ENCODE peak calls at places on chromosome 16, in nine cellular contexts. One of them, this sample, is unnamed.

GRCh38 chr16:10965440-10966039 is 21.2 kb downstream of the CLEC16A start:
- DNase-seq in heart left ventricle: no peak
- DNase-seq in brain microvascular endothelial cell: no peak
- DNase-seq in OCI-LY7: peak; percentile 30
- DNase-seq in GM23338: no peak
- DNase-seq in kidney: no peak
- DNase-seq in fibroblast of lung: no peak
- DNase-seq in tibial nerve: no peak
- DNase-seq in ovary: no peak
- DNase-seq in this sample: peak; percentile 82

GRCh38 chr16:85296859-85297698 is 184.8 kb upstream of the CIBAR2 start:
- DNase-seq in kidney: no peak
- DNase-seq in fibroblast of lung: no peak
- DNase-seq in heart left ventricle: peak; percentile 47
- DNase-seq in brain microvascular endothelial cell: no peak
- DNase-seq in ovary: no peak
- DNase-seq in GM23338: peak; percentile 71
- DNase-seq in tibial nerve: no peak
- DNase-seq in OCI-LY7: peak; percentile 72
- DNase-seq in this sample: no peak

GRCh38 chr16:29231231-29231630 is 175.3 kb downstream of the NPIPB11 start:
- DNase-seq in brain microvascular endothelial cell: no peak
- DNase-seq in OCI-LY7: no peak
- DNase-seq in heart left ventricle: no peak
- DNase-seq in GM23338: no peak
- DNase-seq in ovary: no peak
- DNase-seq in fibroblast of lung: peak; percentile 24
- DNase-seq in tibial nerve: no peak
- DNase-seq in kidney: no peak
- DNase-seq in this sample: no peak

GRCh38 chr16:31464348-31464769 is 5.1 kb downstream of the ARMC5 start:
- DNase-seq in fibroblast of lung: no peak
- DNase-seq in GM23338: no peak
- DNase-seq in kidney: peak; percentile 74
- DNase-seq in heart left ventricle: no peak
- DNase-seq in tibial nerve: no peak
- DNase-seq in brain microvascular endothelial cell: no peak
- DNase-seq in ovary: no peak
- DNase-seq in OCI-LY7: no peak
- DNase-seq in this sample: no peak

GRCh38 chr16:17173134-17173729 is 297.5 kb downstream of the XYLT1 start:
- DNase-seq in OCI-LY7: peak; percentile 8
- DNase-seq in ovary: no peak
- DNase-seq in GM23338: no peak
- DNase-seq in heart left ventricle: peak; percentile 39
- DNase-seq in tibial nerve: peak; percentile 18
- DNase-seq in kidney: no peak
- DNase-seq in fibroblast of lung: peak; percentile 85
- DNase-seq in brain microvascular endothelial cell: no peak
- DNase-seq in this sample: no peak

GRCh38 chr16:85206472-85207356 is 94.4 kb upstream of the CIBAR2 start:
- DNase-seq in kidney: peak; percentile 92
- DNase-seq in OCI-LY7: no peak
- DNase-seq in heart left ventricle: peak; percentile 77
- DNase-seq in brain microvascular endothelial cell: no peak
- DNase-seq in tibial nerve: no peak
- DNase-seq in GM23338: peak; percentile 62
- DNase-seq in fibroblast of lung: peak; percentile 56
- DNase-seq in ovary: peak; percentile 85
- DNase-seq in this sample: no peak

GRCh38 chr16:71358464-71359031 is at the start of gene CALB2:
- DNase-seq in kidney: peak; percentile 84
- DNase-seq in heart left ventricle: peak; percentile 55
- DNase-seq in brain microvascular endothelial cell: peak; percentile 24
- DNase-seq in fibroblast of lung: peak; percentile 28
- DNase-seq in tibial nerve: peak; percentile 55
- DNase-seq in ovary: peak; percentile 53
- DNase-seq in GM23338: peak; percentile 85
- DNase-seq in OCI-LY7: peak; percentile 42
- DNase-seq in this sample: peak; percentile 65

GRCh38 chr16:58198022-58198683 is at the start of gene CSNK2A2:
- DNase-seq in tibial nerve: no peak
- DNase-seq in kidney: peak; percentile 91
- DNase-seq in OCI-LY7: peak; percentile 88
- DNase-seq in ovary: peak; percentile 55
- DNase-seq in fibroblast of lung: peak; percentile 65
- DNase-seq in GM23338: peak; percentile 74
- DNase-seq in brain microvascular endothelial cell: peak; percentile 36
- DNase-seq in heart left ventricle: peak; percentile 76
- DNase-seq in this sample: peak; percentile 78

GRCh38 chr16:8752706-8753105 is 44.7 kb downstream of the TMEM186 start:
- DNase-seq in fibroblast of lung: no peak
- DNase-seq in tibial nerve: no peak
- DNase-seq in kidney: no peak
- DNase-seq in ovary: no peak
- DNase-seq in brain microvascular endothelial cell: no peak
- DNase-seq in GM23338: no peak
- DNase-seq in OCI-LY7: no peak
- DNase-seq in heart left ventricle: no peak
- DNase-seq in this sample: no peak

GRCh38 chr16:9119795-9120194 is 28.4 kb downstream of the HAPSTR1 start:
- DNase-seq in OCI-LY7: no peak
- DNase-seq in kidney: no peak
- DNase-seq in GM23338: no peak
- DNase-seq in tibial nerve: no peak
- DNase-seq in ovary: peak; percentile 66
- DNase-seq in heart left ventricle: no peak
- DNase-seq in fibroblast of lung: peak; percentile 92
- DNase-seq in brain microvascular endothelial cell: no peak
- DNase-seq in this sample: no peak

GRCh38 chr16:47983999-47984580 is 171.7 kb downstream of the ABCC12 start:
- DNase-seq in kidney: no peak
- DNase-seq in OCI-LY7: no peak
- DNase-seq in ovary: no peak
- DNase-seq in tibial nerve: no peak
- DNase-seq in heart left ventricle: no peak
- DNase-seq in brain microvascular endothelial cell: no peak
- DNase-seq in fibroblast of lung: peak; percentile 36
- DNase-seq in GM23338: no peak
- DNase-seq in this sample: no peak

GRCh38 chr16:86814256-86814655 is 235.9 kb downstream of the FOXL1 start:
- DNase-seq in tibial nerve: no peak
- DNase-seq in brain microvascular endothelial cell: no peak
- DNase-seq in OCI-LY7: no peak
- DNase-seq in kidney: no peak
- DNase-seq in fibroblast of lung: no peak
- DNase-seq in heart left ventricle: no peak
- DNase-seq in GM23338: no peak
- DNase-seq in ovary: no peak
- DNase-seq in this sample: no peak

GRCh38 chr16:78577597-78577996 is 478.1 kb downstream of the WWOX start:
- DNase-seq in ovary: no peak
- DNase-seq in GM23338: no peak
- DNase-seq in tibial nerve: no peak
- DNase-seq in heart left ventricle: no peak
- DNase-seq in OCI-LY7: no peak
- DNase-seq in fibroblast of lung: no peak
- DNase-seq in brain microvascular endothelial cell: no peak
- DNase-seq in kidney: no peak
- DNase-seq in this sample: no peak

GRCh38 chr16:54931757-54932660 is 1.3 kb downstream of the IRX5 start:
- DNase-seq in fibroblast of lung: peak; percentile 34
- DNase-seq in tibial nerve: no peak
- DNase-seq in kidney: peak; percentile 73
- DNase-seq in GM23338: peak; percentile 41
- DNase-seq in OCI-LY7: no peak
- DNase-seq in brain microvascular endothelial cell: no peak
- DNase-seq in ovary: no peak
- DNase-seq in heart left ventricle: no peak
- DNase-seq in this sample: no peak

GRCh38 chr16:64428463-64428862 is 693.4 kb downstream of the CDH11 start:
- DNase-seq in fibroblast of lung: peak; percentile 86
- DNase-seq in tibial nerve: no peak
- DNase-seq in kidney: no peak
- DNase-seq in OCI-LY7: peak; percentile 42
- DNase-seq in GM23338: no peak
- DNase-seq in brain microvascular endothelial cell: peak; percentile 84
- DNase-seq in heart left ventricle: no peak
- DNase-seq in ovary: no peak
- DNase-seq in this sample: no peak

GRCh38 chr16:63466-63865 is 9.0 kb downstream of the RHBDF1 start:
- DNase-seq in GM23338: no peak
- DNase-seq in tibial nerve: no peak
- DNase-seq in kidney: no peak
- DNase-seq in fibroblast of lung: no peak
- DNase-seq in ovary: no peak
- DNase-seq in heart left ventricle: no peak
- DNase-seq in brain microvascular endothelial cell: no peak
- DNase-seq in OCI-LY7: no peak
- DNase-seq in this sample: peak; percentile 1
- H3K36me3 ChIP-seq in GM23338: no peaks in the 10 kb centered on the region
- H3K36me3 ChIP-seq in tibial nerve: peaks cover 65% of the 10 kb centered on the region
- H3K36me3 ChIP-seq in kidney: no peaks in the 10 kb centered on the region
- H3K36me3 ChIP-seq in fibroblast of lung: peaks cover 46% of the 10 kb centered on the region
- H3K36me3 ChIP-seq in ovary: no peaks in the 10 kb centered on the region
- H3K36me3 ChIP-seq in heart left ventricle: peaks cover 61% of the 10 kb centered on the region
- H3K36me3 ChIP-seq in brain microvascular endothelial cell: peaks cover 57% of the 10 kb centered on the region
- H3K36me3 ChIP-seq in OCI-LY7: peaks cover 5% of the 10 kb centered on the region
- H3K36me3 ChIP-seq in this sample: peaks cover 1% of the 10 kb centered on the region

DNA sequence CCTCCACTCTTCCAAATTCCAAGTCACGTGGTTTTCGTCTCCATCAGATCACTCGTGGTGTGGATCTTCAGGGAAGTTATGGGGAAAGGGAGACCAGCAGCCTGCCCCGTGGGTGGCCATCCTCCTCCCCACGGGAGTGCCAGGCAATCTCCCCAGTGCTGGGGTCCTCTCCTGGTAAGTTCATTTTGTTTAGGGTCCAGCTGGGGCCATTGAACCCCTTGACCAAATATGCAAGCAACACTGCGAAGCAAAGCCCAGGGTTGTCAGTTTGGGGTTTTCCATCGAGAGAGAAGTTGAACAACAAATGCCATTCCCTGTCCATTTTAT is 4.1 kb upstream of the LCMT1 start:
- DNase-seq in kidney: no peak
- DNase-seq in ovary: no peak
- DNase-seq in GM23338: no peak
- DNase-seq in fibroblast of lung: no peak
- DNase-seq in OCI-LY7: no peak
- DNase-seq in tibial nerve: no peak
- DNase-seq in brain microvascular endothelial cell: no peak
- DNase-seq in heart left ventricle: no peak
- DNase-seq in this sample: no peak
- H3K4me3 ChIP-seq in kidney: peak overlapping the region; percentile 81
- H3K4me3 ChIP-seq in ovary: peak overlapping the region; percentile 77
- H3K4me3 ChIP-seq in GM23338: peak overlapping the region; percentile 75
- H3K4me3 ChIP-seq in fibroblast of lung: no peak overlapping the region
- H3K4me3 ChIP-seq in OCI-LY7: no peak overlapping the region
- H3K4me3 ChIP-seq in tibial nerve: peak overlapping the region; percentile 95
- H3K4me3 ChIP-seq in brain microvascular endothelial cell: peak overlapping the region; percentile 84
- H3K4me3 ChIP-seq in heart left ventricle: peak overlapping the region; percentile 94
- H3K4me3 ChIP-seq in this sample: peak overlapping the region; percentile 82

GRCh38 chr16:65661451-65661850 is 539.6 kb upstream of the CDH11 start:
- DNase-seq in tibial nerve: no peak
- DNase-seq in OCI-LY7: no peak
- DNase-seq in ovary: no peak
- DNase-seq in GM23338: no peak
- DNase-seq in kidney: no peak
- DNase-seq in brain microvascular endothelial cell: no peak
- DNase-seq in fibroblast of lung: no peak
- DNase-seq in heart left ventricle: no peak
- DNase-seq in this sample: no peak

GRCh38 chr16:65662236-65662635 is 540.4 kb upstream of the CDH11 start:
- DNase-seq in GM23338: no peak
- DNase-seq in kidney: no peak
- DNase-seq in fibroblast of lung: no peak
- DNase-seq in heart left ventricle: no peak
- DNase-seq in tibial nerve: no peak
- DNase-seq in OCI-LY7: no peak
- DNase-seq in ovary: no peak
- DNase-seq in brain microvascular endothelial cell: no peak
- DNase-seq in this sample: no peak

GRCh38 chr16:65666132-65666869 is 544.4 kb upstream of the CDH11 start:
- DNase-seq in brain microvascular endothelial cell: no peak
- DNase-seq in tibial nerve: no peak
- DNase-seq in OCI-LY7: no peak
- DNase-seq in heart left ventricle: no peak
- DNase-seq in GM23338: peak; percentile 19
- DNase-seq in ovary: no peak
- DNase-seq in kidney: no peak
- DNase-seq in fibroblast of lung: peak; percentile 62
- DNase-seq in this sample: no peak

GRCh38 chr16:65667013-65667578 is 545.2 kb upstream of the CDH11 start:
- DNase-seq in GM23338: peak; percentile 30
- DNase-seq in ovary: no peak
- DNase-seq in OCI-LY7: peak; percentile 48
- DNase-seq in kidney: no peak
- DNase-seq in heart left ventricle: no peak
- DNase-seq in tibial nerve: no peak
- DNase-seq in fibroblast of lung: peak; percentile 52
- DNase-seq in brain microvascular endothelial cell: peak; percentile 54
- DNase-seq in this sample: no peak

DNA sequence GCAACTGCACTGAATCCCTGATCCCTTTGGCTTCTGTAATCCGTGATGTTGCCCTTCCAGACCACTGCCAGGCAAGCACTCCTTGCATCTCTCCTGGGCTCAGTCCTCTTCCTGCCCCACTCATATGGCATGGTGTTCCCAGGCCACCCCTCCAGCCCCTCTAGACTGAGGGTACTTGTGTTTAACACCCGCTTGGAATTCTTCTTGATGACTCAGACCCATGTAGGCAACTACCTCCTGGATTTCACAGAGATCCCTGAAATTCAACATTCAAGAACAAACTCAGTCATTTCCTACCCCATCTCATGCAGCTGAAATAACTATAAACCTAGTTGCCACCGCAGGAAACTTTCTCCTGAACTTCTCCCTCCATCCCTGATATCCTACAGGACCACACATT is 541.9 kb upstream of the CDH11 start:
- DNase-seq in OCI-LY7: no peak
- DNase-seq in kidney: no peak
- DNase-seq in GM23338: no peak
- DNase-seq in tibial nerve: no peak
- DNase-seq in fibroblast of lung: peak; percentile 73
- DNase-seq in ovary: no peak
- DNase-seq in heart left ventricle: no peak
- DNase-seq in brain microvascular endothelial cell: no peak
- DNase-seq in this sample: no peak
- TF ChIP-seq CTCF in OCI-LY7: no peak
- TF ChIP-seq CTCF in kidney: no peak
- TF ChIP-seq CTCF in GM23338: no peak
- TF ChIP-seq CTCF in tibial nerve: no peak
- TF ChIP-seq CTCF in fibroblast of lung: no peak
- TF ChIP-seq CTCF in ovary: no peak
- TF ChIP-seq CTCF in heart left ventricle: no peak
- TF ChIP-seq CTCF in brain microvascular endothelial cell: no peak
- TF ChIP-seq CTCF in this sample: no peak

GRCh38 chr16:88591577-88592021 is 21.4 kb downstream of the ZC3H18 start:
- DNase-seq in OCI-LY7: no peak
- DNase-seq in fibroblast of lung: peak; percentile 79
- DNase-seq in ovary: no peak
- DNase-seq in brain microvascular endothelial cell: no peak
- DNase-seq in kidney: no peak
- DNase-seq in GM23338: no peak
- DNase-seq in heart left ventricle: peak; percentile 34
- DNase-seq in tibial nerve: peak; percentile 40
- DNase-seq in this sample: peak; percentile 28
- H3K36me3 ChIP-seq in OCI-LY7: peaks cover 82% of the 10 kb centered on the region
- H3K36me3 ChIP-seq in fibroblast of lung: peaks cover 13% of the 10 kb centered on the region
- H3K36me3 ChIP-seq in ovary: no peaks in the 10 kb centered on the region
- H3K36me3 ChIP-seq in brain microvascular endothelial cell: peaks cover 37% of the 10 kb centered on the region
- H3K36me3 ChIP-seq in kidney: peaks cover 34% of the 10 kb centered on the region
- H3K36me3 ChIP-seq in GM23338: peaks cover 11% of the 10 kb centered on the region
- H3K36me3 ChIP-seq in heart left ventricle: peaks cover 45% of the 10 kb centered on the region
- H3K36me3 ChIP-seq in tibial nerve: peaks cover 60% of the 10 kb centered on the region
- H3K36me3 ChIP-seq in this sample: peaks cover 15% of the 10 kb centered on the region